ENCODE peak calls at places on chromosomes 4 and X, in six cellular contexts. E is BE2C, S is GM20000, L is left lung, T is SK-N-MC, H is cerebellar cortex. G is an unnamed sample.
A peak's percentile ranks its signal among the peaks of the same experiment; 100 is the strongest.

GRCh38 chr4:105896984-105897760 is 1.9 kb downstream of the NPNT start:
- DNase-seq in L (no peak), T (no peak), S (peak; percentile 8), H (no peak), E (no peak), G (no peak)

GRCh38 chrX:110226931-110227330 is 91.0 kb downstream of the AMMECR1 start:
- DNase-seq in S (no peak), T (no peak), H (no peak), L (no peak), E (no peak), G (no peak)

GRCh38 chr4:2333356-2333841 is 71.5 kb upstream of the MXD4 start:
- DNase-seq in L (peak; percentile 77), S (peak; percentile 62), E (no peak), T (no peak), H (no peak), G (no peak)

GRCh38 chr4:7331682-7332000 is 103.1 kb downstream of the PSAPL1 start:
- DNase-seq in E (no peak), T (no peak), L (peak; percentile 39), S (no peak), H (no peak), G (no peak)

GRCh38 chr4:85431881-85432280 is 43.1 kb upstream of the ARHGAP24 start:
- DNase-seq in S (no peak), E (no peak), H (no peak), L (no peak), T (no peak), G (no peak)

GRCh38 chr4:9409793-9410192 is 34.4 kb upstream of the DEFB131A start:
- DNase-seq in S (no peak), H (no peak), L (no peak), T (no peak), E (no peak), G (no peak)

GRCh38 chr4:138910914-138911336 is 104.7 kb upstream of the NOCT start:
- DNase-seq in L (peak; percentile 74), S (no peak), T (no peak), E (peak; percentile 86), H (peak; percentile 15), G (peak; percentile 66)

GRCh38 chr4:42627887-42628646 is 28.8 kb downstream of the ATP8A1 start:
- DNase-seq in T (no peak), H (peak; percentile 20), E (peak; percentile 88), S (peak; percentile 53), L (peak; percentile 41), G (no peak)

GRCh38 chr4:97432551-97432950 is 710.7 kb downstream of the STPG2 start:
- DNase-seq in H (no peak), S (no peak), E (no peak), L (no peak), T (no peak), G (no peak)

GRCh38 chr4:136687118-136687517 is 845.2 kb downstream of the PCDH18 start:
- DNase-seq in E (peak; percentile 19), H (peak; percentile 17), L (no peak), T (no peak), S (no peak), G (no peak)

GRCh38 chr4:68256284-68256683 is 10.8 kb upstream of the TMPRSS11B start:
- DNase-seq in E (no peak), T (no peak), S (no peak), L (no peak), H (no peak), G (no peak)

GRCh38 chr4:112813790-112814189 is 176.8 kb downstream of the LARP7 start:
- DNase-seq in H (no peak), T (no peak), E (no peak), L (no peak), S (peak; percentile 40), G (peak; percentile 17)

GRCh38 chr4:155094421-155094820 is 114.0 kb upstream of the NPY2R start:
- DNase-seq in E (no peak), S (no peak), T (no peak), L (no peak), H (no peak), G (no peak)

GRCh38 chr4:161799687-161800086 is 364.1 kb downstream of the FSTL5 start:
- DNase-seq in E (no peak), S (no peak), L (no peak), H (no peak), T (no peak), G (no peak)

GRCh38 chr4:476501-476900 is 22.5 kb downstream of the ZNF721 start:
- DNase-seq in E (no peak), S (no peak), T (no peak), L (no peak), H (no peak), G (no peak)

GRCh38 chrX:47143894-47144625 is 442 bp downstream of the NDUFB11 start:
- DNase-seq in E (peak; percentile 19), L (no peak), H (peak; percentile 37), T (no peak), S (peak; percentile 57), G (no peak)

GRCh38 chr4:4386736-4387392 is at the start of gene NSG1:
- DNase-seq in E (peak; percentile 78), L (no peak), T (no peak), H (peak; percentile 50), S (peak; percentile 45), G (no peak)

GRCh38 chr4:101218346-101218745 is 129.0 kb downstream of the PPP3CA start:
- DNase-seq in H (no peak), S (no peak), L (no peak), T (no peak), E (no peak), G (no peak)

GRCh38 chr4:151147000-151147399 is 47.6 kb downstream of the RPS3A start:
- DNase-seq in E (no peak), T (no peak), S (no peak), L (no peak), H (no peak), G (no peak)

GRCh38 chr4:80305466-80305865 is 30.1 kb upstream of the CFAP299 start:
- DNase-seq in E (no peak), S (no peak), L (no peak), H (no peak), T (no peak), G (peak; percentile 62)

GRCh38 chr4:304987-305680 is at the start of gene ZNF732:
- DNase-seq in H (peak; percentile 75), T (no peak), E (peak; percentile 66), L (peak; percentile 73), S (no peak), G (peak; percentile 35)

GRCh38 chr4:6427439-6428090 is 44.8 kb downstream of the PPP2R2C start:
- DNase-seq in T (no peak), E (no peak), L (peak; percentile 20), S (no peak), H (peak; percentile 55), G (no peak)

GRCh38 chr4:24920008-24920407 is 7.2 kb upstream of the CCDC149 start:
- DNase-seq in H (no peak), S (no peak), E (no peak), L (no peak), T (no peak), G (no peak)

GRCh38 chr4:164424852-164425251 is 329.1 kb upstream of the SMIM31 start:
- DNase-seq in S (no peak), T (no peak), H (no peak), E (no peak), L (no peak), G (no peak)

GRCh38 chr4:139154538-139154937 is 22.5 kb downstream of the ELF2 start:
- DNase-seq in T (no peak), E (no peak), L (no peak), H (no peak), S (no peak), G (no peak)

GRCh38 chr4:24112466-24112865 is 222.6 kb upstream of the PPARGC1A start:
- DNase-seq in S (no peak), E (no peak), L (no peak), H (no peak), T (no peak), G (no peak)

G was measured in GM04504.